ENCODE peak calls at places on chromosomes 12 and 14, in nine cellular contexts. One of them, this sample, is unnamed.

GRCh38 chr12:128661216-128661550 is 162.6 kb downstream of the SLC15A4 start:
- DNase-seq in GM13977: no peak
- DNase-seq in endothelial cell: no peak
- DNase-seq in cerebellar cortex: peak; percentile 81
- DNase-seq in T-helper 17 cell: no peak
- DNase-seq in stimulated activated CD8-positive, alpha-beta memory T cell treated with anti-CD3 and anti-CD28 coated beads, Interleukin-7, amount 100 ng/mL, for 1 hour: no peak
- DNase-seq in GM20000: no peak
- DNase-seq in left lung: no peak
- DNase-seq in GM23338: no peak
- DNase-seq in this sample: no peak

GRCh38 chr12:60324746-60325145 is 728.9 kb downstream of the SLC16A7 start:
- DNase-seq in GM13977: no peak
- DNase-seq in endothelial cell: no peak
- DNase-seq in cerebellar cortex: no peak
- DNase-seq in T-helper 17 cell: no peak
- DNase-seq in stimulated activated CD8-positive, alpha-beta memory T cell treated with anti-CD3 and anti-CD28 coated beads, Interleukin-7, amount 100 ng/mL, for 1 hour: no peak
- DNase-seq in GM20000: no peak
- DNase-seq in left lung: no peak
- DNase-seq in GM23338: no peak
- DNase-seq in this sample: no peak

GRCh38 chr12:91272456-91273063 is 89.9 kb upstream of the DCN start:
- DNase-seq in GM13977: no peak
- DNase-seq in endothelial cell: no peak
- DNase-seq in cerebellar cortex: no peak
- DNase-seq in T-helper 17 cell: no peak
- DNase-seq in stimulated activated CD8-positive, alpha-beta memory T cell treated with anti-CD3 and anti-CD28 coated beads, Interleukin-7, amount 100 ng/mL, for 1 hour: no peak
- DNase-seq in GM20000: no peak
- DNase-seq in left lung: no peak
- DNase-seq in GM23338: peak; percentile 81
- DNase-seq in this sample: peak; percentile 67

GRCh38 chr12:7145671-7146070 is 15.5 kb downstream of the CLSTN3 start:
- DNase-seq in GM13977: no peak
- DNase-seq in endothelial cell: no peak
- DNase-seq in cerebellar cortex: no peak
- DNase-seq in T-helper 17 cell: no peak
- DNase-seq in stimulated activated CD8-positive, alpha-beta memory T cell treated with anti-CD3 and anti-CD28 coated beads, Interleukin-7, amount 100 ng/mL, for 1 hour: no peak
- DNase-seq in GM20000: no peak
- DNase-seq in left lung: no peak
- DNase-seq in GM23338: no peak
- DNase-seq in this sample: no peak

GRCh38 chr12:12881495-12881894 is 9.9 kb upstream of the GPRC5A start:
- DNase-seq in GM13977: no peak
- DNase-seq in endothelial cell: no peak
- DNase-seq in cerebellar cortex: no peak
- DNase-seq in T-helper 17 cell: no peak
- DNase-seq in stimulated activated CD8-positive, alpha-beta memory T cell treated with anti-CD3 and anti-CD28 coated beads, Interleukin-7, amount 100 ng/mL, for 1 hour: no peak
- DNase-seq in GM20000: no peak
- DNase-seq in left lung: no peak
- DNase-seq in GM23338: no peak
- DNase-seq in this sample: no peak

GRCh38 chr12:44509471-44509870 is 366.6 kb downstream of the NELL2 start:
- DNase-seq in GM13977: no peak
- DNase-seq in endothelial cell: no peak
- DNase-seq in cerebellar cortex: no peak
- DNase-seq in T-helper 17 cell: no peak
- DNase-seq in stimulated activated CD8-positive, alpha-beta memory T cell treated with anti-CD3 and anti-CD28 coated beads, Interleukin-7, amount 100 ng/mL, for 1 hour: no peak
- DNase-seq in GM20000: no peak
- DNase-seq in left lung: no peak
- DNase-seq in GM23338: peak; percentile 7
- DNase-seq in this sample: no peak

GRCh38 chr12:561908-562593 is 101.2 kb downstream of the NINJ2 start:
- DNase-seq in GM13977: no peak
- DNase-seq in endothelial cell: no peak
- DNase-seq in cerebellar cortex: no peak
- DNase-seq in T-helper 17 cell: no peak
- DNase-seq in stimulated activated CD8-positive, alpha-beta memory T cell treated with anti-CD3 and anti-CD28 coated beads, Interleukin-7, amount 100 ng/mL, for 1 hour: no peak
- DNase-seq in GM20000: no peak
- DNase-seq in left lung: peak; percentile 83
- DNase-seq in GM23338: no peak
- DNase-seq in this sample: peak; percentile 71

GRCh38 chr12:132560421-132560830 is 50.0 kb downstream of the LRCOL1 start:
- DNase-seq in GM13977: peak; percentile 74
- DNase-seq in endothelial cell: no peak
- DNase-seq in cerebellar cortex: no peak
- DNase-seq in T-helper 17 cell: no peak
- DNase-seq in stimulated activated CD8-positive, alpha-beta memory T cell treated with anti-CD3 and anti-CD28 coated beads, Interleukin-7, amount 100 ng/mL, for 1 hour: no peak
- DNase-seq in GM20000: peak; percentile 77
- DNase-seq in left lung: no peak
- DNase-seq in GM23338: peak; percentile 56
- DNase-seq in this sample: no peak

GRCh38 chr12:106954462-106955376 is 988 bp upstream of the TMEM263 start:
- DNase-seq in GM13977: no peak
- DNase-seq in endothelial cell: peak; percentile 21
- DNase-seq in cerebellar cortex: peak; percentile 40
- DNase-seq in T-helper 17 cell: peak; percentile 8
- DNase-seq in stimulated activated CD8-positive, alpha-beta memory T cell treated with anti-CD3 and anti-CD28 coated beads, Interleukin-7, amount 100 ng/mL, for 1 hour: no peak
- DNase-seq in GM20000: no peak
- DNase-seq in left lung: peak; percentile 43
- DNase-seq in GM23338: peak; percentile 27
- DNase-seq in this sample: peak; percentile 58

GRCh38 chr12:11182529-11182928 is 4.2 kb downstream of the TAS2R42 start:
- DNase-seq in GM13977: no peak
- DNase-seq in endothelial cell: no peak
- DNase-seq in cerebellar cortex: no peak
- DNase-seq in T-helper 17 cell: no peak
- DNase-seq in stimulated activated CD8-positive, alpha-beta memory T cell treated with anti-CD3 and anti-CD28 coated beads, Interleukin-7, amount 100 ng/mL, for 1 hour: no peak
- DNase-seq in GM20000: no peak
- DNase-seq in left lung: no peak
- DNase-seq in GM23338: no peak
- DNase-seq in this sample: no peak

GRCh38 chr12:1531654-1532366 is 62.6 kb downstream of the FBXL14 start:
- DNase-seq in GM13977: peak; percentile 63
- DNase-seq in endothelial cell: no peak
- DNase-seq in cerebellar cortex: no peak
- DNase-seq in T-helper 17 cell: no peak
- DNase-seq in stimulated activated CD8-positive, alpha-beta memory T cell treated with anti-CD3 and anti-CD28 coated beads, Interleukin-7, amount 100 ng/mL, for 1 hour: no peak
- DNase-seq in GM20000: peak; percentile 64
- DNase-seq in left lung: no peak
- DNase-seq in GM23338: no peak
- DNase-seq in this sample: no peak

GRCh38 chr12:40693503-40693863 is 1.2 kb downstream of the CNTN1 start:
- DNase-seq in GM13977: no peak
- DNase-seq in endothelial cell: peak; percentile 34
- DNase-seq in cerebellar cortex: peak; percentile 95
- DNase-seq in T-helper 17 cell: no peak
- DNase-seq in stimulated activated CD8-positive, alpha-beta memory T cell treated with anti-CD3 and anti-CD28 coated beads, Interleukin-7, amount 100 ng/mL, for 1 hour: no peak
- DNase-seq in GM20000: no peak
- DNase-seq in left lung: peak; percentile 34
- DNase-seq in GM23338: peak; percentile 81
- DNase-seq in this sample: no peak

GRCh38 chr12:114360485-114360884 is 45.5 kb downstream of the TBX5 start:
- DNase-seq in GM13977: no peak
- DNase-seq in endothelial cell: no peak
- DNase-seq in cerebellar cortex: no peak
- DNase-seq in T-helper 17 cell: no peak
- DNase-seq in stimulated activated CD8-positive, alpha-beta memory T cell treated with anti-CD3 and anti-CD28 coated beads, Interleukin-7, amount 100 ng/mL, for 1 hour: no peak
- DNase-seq in GM20000: no peak
- DNase-seq in left lung: no peak
- DNase-seq in GM23338: no peak
- DNase-seq in this sample: no peak

GRCh38 chr14:102775855-102776760 is 1.1 kb upstream of the TRAF3 start:
- DNase-seq in GM13977: peak; percentile 67
- DNase-seq in endothelial cell: no peak
- DNase-seq in cerebellar cortex: peak; percentile 65
- DNase-seq in T-helper 17 cell: no peak
- DNase-seq in stimulated activated CD8-positive, alpha-beta memory T cell treated with anti-CD3 and anti-CD28 coated beads, Interleukin-7, amount 100 ng/mL, for 1 hour: no peak
- DNase-seq in GM20000: peak; percentile 59
- DNase-seq in left lung: no peak
- DNase-seq in GM23338: peak; percentile 40
- DNase-seq in this sample: peak; percentile 42

GRCh38 chr12:108090107-108090899 is 38.8 kb upstream of the WSCD2 start:
- DNase-seq in GM13977: no peak
- DNase-seq in endothelial cell: no peak
- DNase-seq in cerebellar cortex: no peak
- DNase-seq in T-helper 17 cell: no peak
- DNase-seq in stimulated activated CD8-positive, alpha-beta memory T cell treated with anti-CD3 and anti-CD28 coated beads, Interleukin-7, amount 100 ng/mL, for 1 hour: no peak
- DNase-seq in GM20000: no peak
- DNase-seq in left lung: no peak
- DNase-seq in GM23338: peak; percentile 76
- DNase-seq in this sample: no peak

This sample was measured in left cardiac atrium.